ENCODE peak calls at places on chromosome 12, in seven cellular contexts. Q is A549, F is fibroblast of the aortic adventitia, E is endodermal cell, K is bronchial epithelial cell, J is AG04450, G is ascending aorta. P is an unnamed sample.

GRCh38 chr12:51368640-51369517 is 22.3 kb downstream of the GALNT6 start:
- DNase-seq in F (no peak), J (no peak), G (peak), Q (no peak), E (peak), K (no peak), P (peak)

GRCh38 chr12:79055926-79056674 is 191.5 kb downstream of the SYT1 start:
- DNase-seq in Q (peak), J (peak), G (no peak), E (no peak), K (peak), F (peak), P (no peak)

GRCh38 chr12:124379938-124380754 is 85.3 kb downstream of the RFLNA start:
- DNase-seq in E (no peak), G (peak), K (peak), Q (peak), F (peak), J (peak), P (no peak)

GRCh38 chr12:57273516-57273915 is 22.5 kb upstream of the STAC3 start:
- DNase-seq in F (no peak), K (no peak), J (no peak), G (no peak), E (no peak), Q (no peak), P (no peak)

GRCh38 chr12:6076776-6077700 is 47.4 kb downstream of the VWF start:
- DNase-seq in F (no peak), G (no peak), E (no peak), Q (no peak), K (no peak), J (no peak), P (no peak)

GRCh38 chr12:19688489-19688888 is 249.2 kb downstream of the AEBP2 start:
- DNase-seq in K (peak), E (no peak), G (no peak), F (peak), Q (no peak), J (no peak), P (no peak)

GRCh38 chr12:113345318-113345717 is 10.4 kb upstream of the SLC8B1 start:
- DNase-seq in K (no peak), Q (no peak), F (no peak), J (no peak), G (no peak), E (no peak), P (no peak)

GRCh38 chr12:110316861-110317260 is 35.8 kb downstream of the ATP2A2 start:
- DNase-seq in Q (no peak), G (no peak), E (no peak), J (peak), F (peak), K (no peak), P (no peak)

GRCh38 chr12:79344855-79345840 is 345.6 kb downstream of the PAWR start:
- DNase-seq in K (peak), E (peak), F (peak), Q (peak), J (no peak), G (no peak), P (peak)

GRCh38 chr12:25308761-25309160 is 58.0 kb upstream of the KRAS start:
- DNase-seq in E (no peak), Q (no peak), F (no peak), G (no peak), J (peak), K (peak), P (no peak)

GRCh38 chr12:3313066-3313465 is 177.9 kb upstream of the PRMT8 start:
- DNase-seq in G (no peak), Q (no peak), E (no peak), J (peak), K (peak), F (peak), P (no peak)

DNA sequence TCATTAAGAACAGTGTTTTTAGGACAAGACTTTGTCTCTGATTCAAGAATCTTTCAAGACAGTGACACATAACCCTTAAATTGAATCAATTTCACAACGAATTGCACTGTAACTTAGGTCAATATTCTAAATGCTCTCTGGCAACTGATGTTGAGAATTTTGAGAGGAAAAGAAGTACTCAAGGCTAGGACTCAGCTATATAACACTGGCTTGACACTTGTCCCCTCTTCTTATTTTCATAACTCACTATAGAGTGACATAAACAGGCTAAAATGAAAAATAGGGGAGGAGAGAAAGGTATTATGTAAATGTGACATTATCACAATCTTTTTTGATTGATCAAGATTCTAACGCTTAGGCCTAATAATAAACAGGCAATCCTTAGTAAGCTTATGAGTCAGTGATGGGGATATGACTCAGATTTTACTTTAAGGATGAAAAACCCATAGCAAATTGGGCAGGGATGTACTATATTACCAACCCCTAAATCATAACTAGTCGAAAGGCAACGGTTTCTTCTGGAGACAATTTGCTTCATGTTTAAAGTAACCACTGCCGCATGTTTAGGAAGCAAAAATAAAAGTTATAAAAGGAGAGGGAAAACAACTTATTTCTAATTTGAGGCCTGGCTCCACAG is 10.9 kb downstream of the BTG1 start:
- DNase-seq in F (peak), Q (no peak), J (no peak), G (no peak), K (peak), E (no peak), P (no peak)
- H3K4me3 ChIP-seq in F (no peak), Q (no peak), J (no peak), G (peak), K (no peak), E (no peak), P (peak)

GRCh38 chr12:45727301-45727993 is 2.1 kb upstream of the ARID2 start:
- DNase-seq in Q (peak), K (peak), E (peak), G (peak), J (peak), F (peak), P (peak)
- H3K4me3 ChIP-seq in Q (peak), K (peak), E (peak), G (peak), J (peak), F (peak), P (peak)

GRCh38 chr12:55188573-55188972 is 32.3 kb upstream of the OR10A7 start:
- DNase-seq in J (no peak), G (no peak), Q (no peak), F (no peak), K (no peak), E (no peak), P (no peak)
- H3K4me3 ChIP-seq in J (no peak), G (no peak), Q (no peak), F (no peak), K (no peak), E (no peak), P (no peak)

DNA sequence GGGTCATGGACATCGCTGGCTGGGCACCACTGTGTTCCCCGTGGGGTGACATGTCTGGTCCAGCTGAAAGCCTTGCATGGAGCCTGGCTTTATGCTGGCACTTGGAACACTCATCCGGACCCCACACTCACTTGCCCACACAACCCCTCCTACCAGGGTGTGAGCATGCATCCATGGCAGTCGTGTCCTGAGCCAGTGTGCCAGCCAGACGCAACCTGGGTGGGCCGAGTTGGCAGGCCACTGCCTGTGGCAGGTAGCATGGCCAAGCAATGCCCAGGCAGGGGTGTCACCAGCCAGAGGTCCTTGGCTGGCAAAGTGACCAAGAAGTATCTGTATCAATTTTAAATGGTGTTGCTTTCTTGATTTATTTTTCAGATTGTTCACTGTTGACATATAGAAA is 141.7 kb downstream of the CCDC59 start:
- DNase-seq in E (no peak), K (no peak), J (no peak), G (no peak), F (no peak), Q (no peak), P (no peak)
- H3K4me3 ChIP-seq in E (no peak), K (no peak), J (no peak), G (no peak), F (no peak), Q (no peak), P (no peak)

GRCh38 chr12:68794653-68795253 is 13.2 kb upstream of the MDM2 start:
- DNase-seq in F (no peak), G (no peak), K (peak), J (no peak), E (no peak), Q (no peak), P (no peak)

GRCh38 chr12:68800294-68800693 is 7.7 kb upstream of the MDM2 start:
- DNase-seq in E (no peak), J (no peak), G (no peak), Q (no peak), F (no peak), K (peak), P (no peak)

GRCh38 chr12:68793975-68794652 is 13.9 kb upstream of the MDM2 start:
- DNase-seq in E (no peak), G (no peak), K (no peak), Q (no peak), J (no peak), F (no peak), P (no peak)

GRCh38 chr12:68796399-68796798 is 11.6 kb upstream of the MDM2 start:
- DNase-seq in Q (no peak), G (no peak), E (no peak), F (no peak), J (no peak), K (no peak), P (no peak)

GRCh38 chr12:68798880-68799229 is 9.1 kb upstream of the MDM2 start:
- DNase-seq in E (no peak), G (no peak), F (no peak), J (no peak), Q (no peak), K (no peak), P (no peak)
- H3K4me3 ChIP-seq in E (no peak), G (no peak), F (no peak), J (no peak), Q (no peak), K (no peak), P (no peak)

DNA sequence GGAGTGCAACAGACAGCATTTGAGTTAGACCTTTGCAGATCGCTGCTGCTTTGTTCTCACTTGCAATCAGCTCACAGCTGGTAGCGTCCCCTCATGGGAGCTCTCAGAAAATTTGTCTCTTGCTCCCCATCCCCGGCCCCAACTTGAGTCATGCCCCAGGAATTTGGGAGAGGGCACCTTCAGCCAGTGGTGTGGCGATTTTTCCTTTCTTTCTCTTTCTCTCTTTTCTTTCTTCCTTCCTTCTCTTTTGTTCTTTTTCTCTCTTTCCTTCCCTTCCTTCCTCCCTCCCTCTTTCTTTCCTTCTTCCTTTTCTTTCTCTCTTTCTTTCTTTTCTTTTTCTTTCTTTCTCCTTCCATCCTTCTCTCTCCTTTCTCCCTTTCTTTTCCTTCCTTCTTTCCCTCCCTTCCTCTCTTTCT is 34.2 kb upstream of the MAP1LC3B2 start:
- DNase-seq in Q (no peak), F (peak), G (no peak), J (no peak), K (no peak), E (peak), P (no peak)
- H3K4me3 ChIP-seq in Q (peak), F (peak), G (peak), J (no peak), K (no peak), E (no peak), P (no peak)

GRCh38 chr12:42130670-42131402 is 13.8 kb downstream of the GXYLT1 start:
- DNase-seq in K (peak), E (no peak), F (peak), Q (no peak), J (no peak), G (no peak), P (no peak)
- H3K4me3 ChIP-seq in K (no peak), E (no peak), F (peak), Q (no peak), J (no peak), G (no peak), P (no peak)

P was measured in OCI-LY7.